ENCODE peak calls at places on chromosomes 12 and 14, in seven cellular contexts. One of them, this sample, is unnamed.

GRCh38 chr12:114166360-114166759 is 200.2 kb upstream of the RBM19 start:
- DNase-seq in thoracic aorta: no peak
- DNase-seq in tibial artery: no peak
- DNase-seq in cardiac fibroblast: peak
- DNase-seq in uterus: peak
- DNase-seq in A673: peak
- DNase-seq in tibial nerve: no peak
- DNase-seq in this sample: no peak

GRCh38 chr14:89236846-89237245 is 180.2 kb downstream of the FOXN3 start:
- DNase-seq in thoracic aorta: no peak
- DNase-seq in tibial artery: no peak
- DNase-seq in cardiac fibroblast: peak
- DNase-seq in tibial nerve: no peak
- DNase-seq in uterus: no peak
- DNase-seq in A673: peak
- DNase-seq in this sample: peak

GRCh38 chr12:71475280-71475679 is 35.7 kb downstream of the LGR5 start:
- DNase-seq in A673: peak
- DNase-seq in tibial nerve: no peak
- DNase-seq in tibial artery: peak
- DNase-seq in cardiac fibroblast: peak
- DNase-seq in thoracic aorta: no peak
- DNase-seq in uterus: no peak
- DNase-seq in this sample: no peak

GRCh38 chr14:50082784-50083466 is 33.4 kb downstream of the VCPKMT start:
- DNase-seq in cardiac fibroblast: no peak
- DNase-seq in uterus: peak
- DNase-seq in tibial nerve: no peak
- DNase-seq in thoracic aorta: no peak
- DNase-seq in tibial artery: no peak
- DNase-seq in A673: no peak
- DNase-seq in this sample: peak

GRCh38 chr14:20978687-20979086 is 11.1 kb upstream of the METTL17 start:
- DNase-seq in A673: no peak
- DNase-seq in tibial nerve: no peak
- DNase-seq in tibial artery: no peak
- DNase-seq in cardiac fibroblast: no peak
- DNase-seq in thoracic aorta: no peak
- DNase-seq in uterus: no peak
- DNase-seq in this sample: no peak

GRCh38 chr14:32077081-32078029 is at the start of gene ARHGAP5:
- DNase-seq in tibial nerve: peak
- DNase-seq in cardiac fibroblast: peak
- DNase-seq in uterus: peak
- DNase-seq in tibial artery: peak
- DNase-seq in A673: peak
- DNase-seq in thoracic aorta: no peak
- DNase-seq in this sample: peak

GRCh38 chr12:68850390-68850789 is 42.4 kb downstream of the MDM2 start:
- DNase-seq in thoracic aorta: no peak
- DNase-seq in uterus: no peak
- DNase-seq in A673: no peak
- DNase-seq in tibial nerve: no peak
- DNase-seq in cardiac fibroblast: no peak
- DNase-seq in tibial artery: no peak
- DNase-seq in this sample: no peak

GRCh38 chr12:104578453-104578852 is 121.7 kb downstream of the CHST11 start:
- DNase-seq in A673: no peak
- DNase-seq in thoracic aorta: no peak
- DNase-seq in cardiac fibroblast: peak
- DNase-seq in tibial artery: no peak
- DNase-seq in uterus: no peak
- DNase-seq in tibial nerve: no peak
- DNase-seq in this sample: peak

GRCh38 chr12:34406228-34406995 is 384.1 kb downstream of the ALG10 start:
- DNase-seq in tibial nerve: peak
- DNase-seq in A673: no peak
- DNase-seq in tibial artery: peak
- DNase-seq in uterus: peak
- DNase-seq in cardiac fibroblast: no peak
- DNase-seq in thoracic aorta: peak
- DNase-seq in this sample: no peak

GRCh38 chr12:64180951-64181350 is 41.1 kb downstream of the KICS2 start:
- DNase-seq in cardiac fibroblast: peak
- DNase-seq in thoracic aorta: peak
- DNase-seq in uterus: peak
- DNase-seq in A673: peak
- DNase-seq in tibial nerve: no peak
- DNase-seq in tibial artery: no peak
- DNase-seq in this sample: peak

GRCh38 chr12:98894412-98895085 is 249.5 kb downstream of the APAF1 start:
- DNase-seq in thoracic aorta: no peak
- DNase-seq in uterus: no peak
- DNase-seq in A673: peak
- DNase-seq in tibial artery: no peak
- DNase-seq in tibial nerve: no peak
- DNase-seq in cardiac fibroblast: no peak
- DNase-seq in this sample: no peak

GRCh38 chr14:21068521-21069387 is 1.4 kb upstream of the ARHGEF40 start:
- DNase-seq in tibial artery: peak
- DNase-seq in thoracic aorta: peak
- DNase-seq in tibial nerve: no peak
- DNase-seq in cardiac fibroblast: peak
- DNase-seq in A673: peak
- DNase-seq in uterus: peak
- DNase-seq in this sample: peak

GRCh38 chr12:74849801-74850200 is 312.2 kb downstream of the ATXN7L3B start:
- DNase-seq in thoracic aorta: no peak
- DNase-seq in A673: no peak
- DNase-seq in tibial nerve: no peak
- DNase-seq in tibial artery: no peak
- DNase-seq in uterus: no peak
- DNase-seq in cardiac fibroblast: peak
- DNase-seq in this sample: peak

DNA sequence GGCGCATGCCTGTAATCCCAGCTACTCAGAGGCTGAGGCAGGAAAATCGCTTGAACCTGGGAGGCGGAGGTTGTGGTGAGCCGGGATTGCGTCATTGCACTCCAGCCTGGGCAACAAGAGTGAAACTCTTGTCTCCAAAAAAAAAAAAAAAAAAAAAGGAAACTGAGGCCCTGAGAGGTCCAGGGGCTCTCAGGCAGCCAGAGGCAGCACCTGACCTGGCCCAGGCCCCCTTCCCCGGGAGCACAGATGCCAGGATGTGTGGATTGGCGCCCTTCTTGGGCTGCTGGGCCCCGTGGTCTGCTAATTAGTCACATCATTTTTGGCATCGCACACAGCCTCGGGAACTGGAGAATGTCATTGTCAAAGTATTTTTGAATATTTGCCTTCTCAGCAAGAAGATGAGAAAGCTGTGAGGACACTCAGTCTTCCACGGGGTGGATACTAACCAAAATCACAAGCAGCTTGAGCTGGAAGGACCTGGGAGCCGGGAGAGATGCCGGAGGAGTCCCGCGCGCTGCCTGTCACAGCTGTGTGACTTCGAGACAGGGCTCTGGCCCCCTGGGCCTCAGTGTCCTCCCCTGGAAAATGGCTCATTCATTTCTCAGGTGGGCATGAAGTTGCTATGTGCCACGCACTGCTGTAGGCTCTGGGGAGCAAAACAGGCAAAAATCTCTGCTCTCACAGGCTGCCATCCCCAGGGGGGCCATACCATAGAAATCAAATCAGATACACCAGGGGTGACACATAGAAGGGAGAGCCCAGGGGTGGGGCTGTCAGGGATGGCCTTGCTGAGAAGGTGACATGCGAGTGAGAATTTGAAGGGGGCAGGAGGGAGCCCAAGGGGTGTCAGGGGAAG is 12.5 kb upstream of the RCOR1 start:
- DNase-seq in A673: peak
- DNase-seq in uterus: peak
- DNase-seq in thoracic aorta: no peak
- DNase-seq in cardiac fibroblast: peak
- DNase-seq in tibial artery: no peak
- DNase-seq in tibial nerve: no peak
- DNase-seq in this sample: peak
- H3K4me3 ChIP-seq in A673: no peak
- H3K4me3 ChIP-seq in uterus: no peak
- H3K4me3 ChIP-seq in thoracic aorta: no peak
- H3K4me3 ChIP-seq in cardiac fibroblast: no peak
- H3K4me3 ChIP-seq in tibial artery: no peak
- H3K4me3 ChIP-seq in tibial nerve: no peak
- H3K4me3 ChIP-seq in this sample: no peak

GRCh38 chr14:56173360-56173922 is 55.2 kb downstream of the PELI2 start:
- DNase-seq in tibial nerve: no peak
- DNase-seq in thoracic aorta: no peak
- DNase-seq in cardiac fibroblast: no peak
- DNase-seq in uterus: no peak
- DNase-seq in tibial artery: no peak
- DNase-seq in A673: no peak
- DNase-seq in this sample: peak
- TF ChIP-seq CTCF in tibial nerve: no peak
- TF ChIP-seq CTCF in thoracic aorta: no peak
- TF ChIP-seq CTCF in cardiac fibroblast: no peak
- TF ChIP-seq CTCF in uterus: no peak
- TF ChIP-seq CTCF in tibial artery: no peak
- TF ChIP-seq CTCF in A673: no peak
- TF ChIP-seq CTCF in this sample: no peak

GRCh38 chr14:54348001-54348611 is 48.7 kb upstream of the CDKN3 start:
- DNase-seq in A673: peak
- DNase-seq in uterus: no peak
- DNase-seq in tibial nerve: no peak
- DNase-seq in cardiac fibroblast: peak
- DNase-seq in thoracic aorta: no peak
- DNase-seq in tibial artery: no peak
- DNase-seq in this sample: peak

GRCh38 chr14:54347044-54347443 is 49.8 kb upstream of the CDKN3 start:
- DNase-seq in A673: no peak
- DNase-seq in thoracic aorta: no peak
- DNase-seq in cardiac fibroblast: no peak
- DNase-seq in uterus: no peak
- DNase-seq in tibial artery: no peak
- DNase-seq in tibial nerve: no peak
- DNase-seq in this sample: no peak

GRCh38 chr14:54349713-54350112 is 47.1 kb upstream of the CDKN3 start:
- DNase-seq in A673: no peak
- DNase-seq in tibial nerve: no peak
- DNase-seq in thoracic aorta: no peak
- DNase-seq in cardiac fibroblast: no peak
- DNase-seq in tibial artery: no peak
- DNase-seq in uterus: no peak
- DNase-seq in this sample: no peak

GRCh38 chr14:54350196-54350595 is 46.6 kb upstream of the CDKN3 start:
- DNase-seq in A673: no peak
- DNase-seq in uterus: no peak
- DNase-seq in tibial artery: no peak
- DNase-seq in cardiac fibroblast: no peak
- DNase-seq in tibial nerve: no peak
- DNase-seq in thoracic aorta: no peak
- DNase-seq in this sample: peak

DNA sequence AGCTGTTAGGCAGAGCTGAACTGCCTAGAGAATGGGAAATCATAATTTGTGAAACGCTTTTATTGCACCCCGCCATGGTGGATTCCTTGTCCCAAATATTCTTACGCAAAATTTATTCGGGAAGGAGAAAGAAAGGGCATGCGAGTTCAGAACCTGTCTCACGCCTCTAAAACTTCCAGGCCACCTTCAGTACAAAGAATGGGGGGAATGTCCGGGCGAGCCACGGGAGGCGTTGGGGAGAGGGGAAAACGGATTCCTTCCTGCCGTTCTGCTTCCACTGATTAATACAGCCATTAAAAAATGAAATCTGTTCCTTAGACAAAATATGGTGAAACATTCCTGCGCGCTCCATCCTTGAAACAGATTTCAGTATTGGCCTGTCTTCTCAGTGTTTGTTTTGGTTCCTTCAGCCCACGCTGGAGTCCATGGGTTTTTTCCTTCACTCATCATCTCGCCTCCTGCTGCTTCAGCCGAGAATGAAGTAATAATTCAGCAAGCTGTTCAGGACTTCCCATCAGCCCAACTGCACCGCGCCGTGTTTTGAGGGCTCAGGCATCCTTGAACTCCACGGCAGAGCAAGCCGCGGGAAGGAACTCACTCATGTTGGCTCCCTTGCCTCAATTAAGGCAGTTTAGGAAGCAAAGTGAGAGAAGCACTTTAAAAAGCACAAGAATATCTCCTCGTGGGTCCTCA is 47.7 kb upstream of the CDKN3 start:
- DNase-seq in cardiac fibroblast: peak
- DNase-seq in uterus: peak
- DNase-seq in thoracic aorta: no peak
- DNase-seq in tibial artery: peak
- DNase-seq in tibial nerve: no peak
- DNase-seq in A673: peak
- DNase-seq in this sample: peak
- H3K4me3 ChIP-seq in cardiac fibroblast: no peak
- H3K4me3 ChIP-seq in uterus: peak
- H3K4me3 ChIP-seq in thoracic aorta: peak
- H3K4me3 ChIP-seq in tibial artery: no peak
- H3K4me3 ChIP-seq in tibial nerve: no peak
- H3K4me3 ChIP-seq in A673: peak
- H3K4me3 ChIP-seq in this sample: peak

GRCh38 chr12:65825573-65826512 is 1.6 kb downstream of the HMGA2 start:
- DNase-seq in tibial artery: no peak
- DNase-seq in A673: peak
- DNase-seq in thoracic aorta: no peak
- DNase-seq in uterus: no peak
- DNase-seq in tibial nerve: no peak
- DNase-seq in cardiac fibroblast: peak
- DNase-seq in this sample: peak
- TF ChIP-seq CTCF in tibial artery: no peak
- TF ChIP-seq CTCF in A673: no peak
- TF ChIP-seq CTCF in thoracic aorta: no peak
- TF ChIP-seq CTCF in uterus: no peak
- TF ChIP-seq CTCF in tibial nerve: no peak
- TF ChIP-seq CTCF in cardiac fibroblast: no peak
- TF ChIP-seq CTCF in this sample: no peak